ENCODE peak calls at places on chromosomes 6 and 20, in five cellular contexts. T is neuronal stem cell, O is H1, F is mesenchymal stem cell, R is trophoblast cell. M is an unnamed sample.

GRCh38 chr6:128357391-128358110 is 162.8 kb downstream of the PTPRK start:
- DNase-seq in R (no peak), F (no peak), O (no peak), T (no peak), M (no peak)

GRCh38 chr20:19272976-19273654 is 60.7 kb downstream of the SLC24A3 start:
- DNase-seq in T (no peak), F (no peak), R (no peak), O (no peak), M (no peak)

GRCh38 chr6:154705471-154706113 is 27.6 kb upstream of the SCAF8 start:
- DNase-seq in R (peak; percentile 85), F (no peak), O (no peak), T (no peak), M (no peak)

GRCh38 chr20:61205769-61206168 is 46.3 kb upstream of the CDH4 start:
- DNase-seq in F (no peak), T (no peak), O (no peak), R (peak; percentile 41), M (no peak)

GRCh38 chr20:61170521-61170920 is 81.5 kb upstream of the CDH4 start:
- DNase-seq in T (no peak), F (no peak), O (peak; percentile 71), R (no peak), M (peak; percentile 78)

GRCh38 chr20:57259179-57260021 is 7.0 kb downstream of the BMP7 start:
- DNase-seq in F (no peak), T (no peak), O (no peak), R (no peak), M (no peak)

GRCh38 chr20:51387125-51387865 is 155.2 kb downstream of the NFATC2 start:
- DNase-seq in R (no peak), F (no peak), T (no peak), O (peak; percentile 53), M (peak; percentile 70)

GRCh38 chr6:119484598-119484997 is 135.0 kb upstream of the MAN1A1 start:
- DNase-seq in O (no peak), F (peak; percentile 60), R (peak; percentile 91), T (no peak), M (no peak)

GRCh38 chr6:72218125-72218524 is 331.8 kb downstream of the RIMS1 start:
- DNase-seq in F (peak; percentile 43), R (peak; percentile 30), O (peak; percentile 61), T (peak; percentile 52), M (peak; percentile 84)

GRCh38 chr20:38021373-38021772 is 11.9 kb downstream of the TTI1 start:
- DNase-seq in T (no peak), F (peak; percentile 64), R (no peak), O (no peak), M (no peak)

GRCh38 chr6:36944650-36945049 is 9.9 kb upstream of the PI16 start:
- DNase-seq in T (no peak), O (no peak), R (peak; percentile 77), F (no peak), M (no peak)

GRCh38 chr6:122754191-122754731 is 25.3 kb upstream of the FABP7 start:
- DNase-seq in R (peak; percentile 39), O (no peak), F (no peak), T (no peak), M (no peak)

GRCh38 chr6:106966229-106966628 is 8.3 kb downstream of the CD24 start:
- DNase-seq in R (peak; percentile 5), T (no peak), F (no peak), O (no peak), M (no peak)

GRCh38 chr6:129312865-129313264 is 397.1 kb downstream of the ARHGAP18 start:
- DNase-seq in F (peak; percentile 14), T (no peak), R (peak; percentile 80), O (no peak), M (no peak)

GRCh38 chr6:132399376-132400074 is 1.8 kb downstream of the MOXD1 start:
- DNase-seq in O (no peak), R (no peak), F (peak; percentile 29), T (no peak), M (no peak)

GRCh38 chr6:149566372-149567193 is at the start of gene GINM1:
- DNase-seq in O (peak; percentile 80), F (peak; percentile 60), R (peak; percentile 47), T (no peak), M (peak; percentile 67)

GRCh38 chr6:110890288-110890687 is 15.7 kb downstream of the AMD1 start:
- DNase-seq in T (no peak), O (no peak), F (no peak), R (no peak), M (no peak)

GRCh38 chr20:62142252-62143117 is 709 bp downstream of the PSMA7 start:
- DNase-seq in T (no peak), R (peak; percentile 31), F (no peak), O (no peak), M (no peak)

GRCh38 chr6:129903082-129903481 is 42.0 kb upstream of the TMEM244 start:
- DNase-seq in O (no peak), R (peak; percentile 82), F (no peak), T (no peak), M (no peak)

GRCh38 chr6:106546322-106547052 is 82.8 kb downstream of the RTN4IP1 start:
- DNase-seq in O (no peak), T (no peak), F (peak; percentile 66), R (peak; percentile 64), M (no peak)

GRCh38 chr6:118551063-118551672 is 3.1 kb downstream of the PLN start:
- DNase-seq in F (peak; percentile 79), T (peak; percentile 15), R (peak; percentile 62), O (no peak), M (no peak)

GRCh38 chr6:51398793-51399192 is 580.1 kb downstream of the TFAP2B start:
- DNase-seq in F (no peak), T (no peak), R (peak; percentile 3), O (no peak), M (no peak)

GRCh38 chr20:63321148-63321831 is 28.3 kb downstream of the COL20A1 start:
- DNase-seq in O (no peak), F (no peak), T (no peak), R (peak; percentile 21), M (no peak)

GRCh38 chr20:57517904-57518303 is 7.0 kb downstream of the CTCFL start:
- DNase-seq in T (no peak), O (no peak), F (no peak), R (no peak), M (no peak)

GRCh38 chr6:73722318-73723060 is 26.5 kb downstream of the CD109 start:
- DNase-seq in T (no peak), R (peak; percentile 29), F (peak; percentile 95), O (no peak), M (no peak)

GRCh38 chr6:86942761-86943526 is 5.6 kb downstream of the HTR1E start:
- DNase-seq in T (no peak), F (no peak), R (no peak), O (no peak), M (no peak)

GRCh38 chr6:121584591-121585369 is 149.3 kb downstream of the GJA1 start:
- DNase-seq in R (no peak), T (no peak), F (peak; percentile 65), O (no peak), M (no peak)

GRCh38 chr6:51536728-51537127 is 550.7 kb downstream of the PKHD1 start:
- DNase-seq in R (no peak), O (no peak), F (no peak), T (no peak), M (no peak)

GRCh38 chr20:33909331-33909921 is 84.3 kb upstream of the RALY start:
- DNase-seq in R (peak; percentile 95), F (peak; percentile 75), O (no peak), T (no peak), M (no peak)

GRCh38 chr6:54481096-54481495 is 172.9 kb downstream of the TINAG start:
- DNase-seq in R (no peak), O (no peak), F (no peak), T (no peak), M (no peak)

GRCh38 chr20:7650481-7650880 is 289.8 kb downstream of the HAO1 start:
- DNase-seq in T (no peak), O (no peak), R (no peak), F (peak; percentile 67), M (no peak)

DNA sequence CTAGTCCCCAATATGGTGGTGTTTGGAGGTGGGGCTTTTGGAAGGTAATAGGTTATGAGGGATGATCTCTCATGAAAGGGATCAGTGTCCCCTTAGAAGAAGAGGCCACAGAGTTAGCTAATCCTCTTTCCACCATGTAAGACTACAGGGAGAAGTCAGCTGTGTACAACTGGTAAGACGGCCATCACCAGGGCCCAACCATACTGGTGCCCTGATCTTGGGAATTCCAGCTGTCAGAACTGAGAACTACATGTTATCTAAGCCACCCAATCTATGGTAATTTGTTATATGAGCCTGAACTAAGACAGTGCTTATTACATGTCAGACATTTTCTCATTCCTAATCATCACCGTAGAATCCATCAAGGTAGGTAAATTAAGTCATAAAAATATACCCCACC is 77.7 kb upstream of the ZNF217 start:
- DNase-seq in T (no peak), R (peak; percentile 94), O (no peak), F (no peak), M (no peak)
- H2BK12ac ChIP-seq in T (no peak overlapping the region), R (no peak overlapping the region), O (no peak overlapping the region), F (no peak overlapping the region), M (no peak overlapping the region)

DNA sequence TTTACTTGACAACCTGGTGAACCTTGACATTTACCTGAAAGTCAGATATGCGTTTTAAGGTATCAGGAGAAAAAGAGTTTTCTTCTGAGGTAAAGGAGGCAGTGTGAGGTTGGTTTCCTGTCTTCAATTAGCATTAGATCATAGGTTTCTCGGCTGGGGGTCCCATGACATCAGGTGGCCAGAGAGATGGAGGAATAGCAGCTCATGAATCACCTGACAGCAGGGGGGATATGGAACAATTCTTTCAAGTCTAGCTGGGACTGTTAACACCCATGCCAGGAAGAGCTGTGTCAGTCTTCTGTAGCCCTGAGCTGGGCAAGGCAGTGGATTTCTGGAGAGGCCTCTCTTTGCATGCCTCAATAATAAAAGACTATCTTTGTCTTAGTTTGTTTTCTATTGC is 108.0 kb upstream of the TMEM170B start:
- DNase-seq in T (no peak), O (no peak), R (no peak), F (no peak), M (no peak)
- H2BK12ac ChIP-seq in T (no peak overlapping the region), O (no peak overlapping the region), R (peak overlapping the region; percentile 83), F (peak overlapping the region; percentile 91), M (no peak overlapping the region)

DNA sequence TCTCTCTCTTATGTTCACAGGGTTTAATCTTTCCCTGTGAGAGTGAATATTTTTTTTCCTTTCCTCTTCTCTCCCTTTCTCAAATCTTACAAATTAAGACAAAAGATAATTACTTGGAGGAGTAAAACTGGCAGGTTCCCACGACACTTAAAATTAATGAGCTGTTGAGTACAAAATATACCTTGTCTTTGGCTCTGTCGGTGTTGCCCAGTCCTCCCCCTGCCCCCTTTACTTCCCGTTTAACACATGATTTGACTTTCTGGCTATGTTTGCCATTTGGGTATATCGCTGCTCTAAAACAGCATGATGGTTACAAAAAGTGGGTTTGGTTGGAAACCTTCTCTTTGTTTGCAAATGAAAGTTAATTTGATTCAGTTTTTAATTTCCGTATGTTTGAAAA is 181.4 kb downstream of the DTNBP1 start:
- DNase-seq in R (no peak), T (no peak), O (no peak), F (no peak), M (no peak)
- H2BK12ac ChIP-seq in R (no peak overlapping the region), T (no peak overlapping the region), O (no peak overlapping the region), F (no peak overlapping the region), M (no peak overlapping the region)

GRCh38 chr20:45341939-45342862 is 6.0 kb downstream of the SDC4 start:
- DNase-seq in O (peak; percentile 63), T (no peak), F (peak; percentile 77), R (peak; percentile 77), M (peak; percentile 82)
- H2BK12ac ChIP-seq in O (peak overlapping the region; percentile 91), T (no peak overlapping the region), F (peak overlapping the region; percentile 98), R (peak overlapping the region; percentile 94), M (no peak overlapping the region)

GRCh38 chr6:146770965-146771735 is 172.4 kb downstream of the ADGB start:
- DNase-seq in O (no peak), R (no peak), T (no peak), F (no peak), M (no peak)
- H2BK12ac ChIP-seq in O (no peak overlapping the region), R (no peak overlapping the region), T (no peak overlapping the region), F (no peak overlapping the region), M (no peak overlapping the region)

GRCh38 chr6:5259428-5259827 is 1.3 kb downstream of the LYRM4 start:
- DNase-seq in O (no peak), R (peak; percentile 24), F (no peak), T (no peak), M (no peak)
- H2BK12ac ChIP-seq in O (no peak overlapping the region), R (no peak overlapping the region), F (no peak overlapping the region), T (no peak overlapping the region), M (no peak overlapping the region)